ENCODE peak calls at places on chromosomes 13 and 19, in four cellular contexts. One of them, this sample, is unnamed.

GRCh38 chr19:1478934-1479707 is at the start of gene C19orf25:
- DNase-seq in HCT116: peak
- DNase-seq in H1: peak
- DNase-seq in SK-N-SH: peak
- DNase-seq in this sample: peak

GRCh38 chr13:30685987-30686386 is 49.4 kb upstream of the ALOX5AP start:
- DNase-seq in SK-N-SH: no peak
- DNase-seq in H1: no peak
- DNase-seq in HCT116: no peak
- DNase-seq in this sample: no peak

GRCh38 chr19:2852598-2852997 is 11.3 kb downstream of the ZNF555 start:
- DNase-seq in HCT116: no peak
- DNase-seq in H1: no peak
- DNase-seq in SK-N-SH: no peak
- DNase-seq in this sample: no peak

GRCh38 chr13:95335667-95336066 is 34.4 kb upstream of the ABCC4 start:
- DNase-seq in SK-N-SH: no peak
- DNase-seq in HCT116: peak
- DNase-seq in H1: no peak
- DNase-seq in this sample: no peak

GRCh38 chr13:113646376-113646775 is 11.6 kb downstream of the ATP4B start:
- DNase-seq in SK-N-SH: no peak
- DNase-seq in H1: no peak
- DNase-seq in HCT116: no peak
- DNase-seq in this sample: no peak

GRCh38 chr13:45728759-45729158 is 26.6 kb downstream of the CBY2 start:
- DNase-seq in SK-N-SH: no peak
- DNase-seq in H1: peak
- DNase-seq in HCT116: peak
- DNase-seq in this sample: no peak

GRCh38 chr13:65460136-65460535 is 1770.0 kb downstream of the PCDH9 start:
- DNase-seq in HCT116: no peak
- DNase-seq in SK-N-SH: no peak
- DNase-seq in H1: no peak
- DNase-seq in this sample: no peak

GRCh38 chr13:35780613-35781012 is 304.1 kb upstream of the MAB21L1 start:
- DNase-seq in HCT116: no peak
- DNase-seq in SK-N-SH: no peak
- DNase-seq in H1: no peak
- DNase-seq in this sample: no peak

GRCh38 chr13:113794764-113795173 is 35.7 kb downstream of the TMEM255B start:
- DNase-seq in H1: no peak
- DNase-seq in SK-N-SH: no peak
- DNase-seq in HCT116: no peak
- DNase-seq in this sample: no peak

GRCh38 chr13:34223984-34224383 is 406.0 kb downstream of the RFC3 start:
- DNase-seq in HCT116: no peak
- DNase-seq in SK-N-SH: no peak
- DNase-seq in H1: no peak
- DNase-seq in this sample: no peak

GRCh38 chr19:14497347-14497921 is 1.5 kb upstream of the GIPC1 start:
- DNase-seq in H1: no peak
- DNase-seq in HCT116: no peak
- DNase-seq in SK-N-SH: no peak
- DNase-seq in this sample: no peak

GRCh38 chr19:6730153-6730804 is 7.1 kb downstream of the GPR108 start:
- DNase-seq in H1: peak
- DNase-seq in HCT116: no peak
- DNase-seq in SK-N-SH: peak
- DNase-seq in this sample: peak

GRCh38 chr13:44383945-44384344 is 10.3 kb downstream of the SERP2 start:
- DNase-seq in SK-N-SH: no peak
- DNase-seq in H1: no peak
- DNase-seq in HCT116: no peak
- DNase-seq in this sample: no peak

GRCh38 chr13:104315606-104316005 is 1249.4 kb upstream of the SLC10A2 start:
- DNase-seq in HCT116: peak
- DNase-seq in SK-N-SH: no peak
- DNase-seq in H1: no peak
- DNase-seq in this sample: no peak

GRCh38 chr13:32914686-32915085 is 101.5 kb upstream of the KL start:
- DNase-seq in H1: no peak
- DNase-seq in SK-N-SH: no peak
- DNase-seq in HCT116: no peak
- DNase-seq in this sample: no peak

GRCh38 chr19:49042177-49042576 is 1.5 kb upstream of the CGB5 start:
- DNase-seq in H1: no peak
- DNase-seq in HCT116: no peak
- DNase-seq in SK-N-SH: no peak
- DNase-seq in this sample: no peak

GRCh38 chr19:18712981-18713380 is 29.5 kb downstream of the CRTC1 start:
- DNase-seq in H1: no peak
- DNase-seq in SK-N-SH: peak
- DNase-seq in HCT116: no peak
- DNase-seq in this sample: no peak

GRCh38 chr19:33727331-33728028 is 69.2 kb upstream of the KCTD15 start:
- DNase-seq in H1: no peak
- DNase-seq in SK-N-SH: no peak
- DNase-seq in HCT116: no peak
- DNase-seq in this sample: no peak

GRCh38 chr19:1261512-1261862 is 7.6 kb upstream of the CIRBP start:
- DNase-seq in H1: no peak
- DNase-seq in SK-N-SH: no peak
- DNase-seq in HCT116: no peak
- DNase-seq in this sample: no peak

GRCh38 chr13:41561179-41561578 is 103.8 kb downstream of the RGCC start:
- DNase-seq in HCT116: no peak
- DNase-seq in SK-N-SH: no peak
- DNase-seq in H1: no peak
- DNase-seq in this sample: no peak

GRCh38 chr19:29878973-29879654 is 62.9 kb upstream of the URI1 start:
- DNase-seq in HCT116: peak
- DNase-seq in SK-N-SH: peak
- DNase-seq in H1: no peak
- DNase-seq in this sample: peak

GRCh38 chr19:17739121-17739875 is 12.0 kb upstream of the FCHO1 start:
- DNase-seq in HCT116: no peak
- DNase-seq in H1: no peak
- DNase-seq in SK-N-SH: peak
- DNase-seq in this sample: no peak

GRCh38 chr19:19488875-19489690 is 26.3 kb downstream of the TSSK6 start:
- DNase-seq in H1: peak
- DNase-seq in SK-N-SH: peak
- DNase-seq in HCT116: peak
- DNase-seq in this sample: peak

GRCh38 chr19:39554701-39555311 is 14.8 kb upstream of the EID2 start:
- DNase-seq in H1: no peak
- DNase-seq in SK-N-SH: no peak
- DNase-seq in HCT116: no peak
- DNase-seq in this sample: no peak

GRCh38 chr19:58279042-58279924 is 528 bp downstream of the ZNF8 start:
- DNase-seq in SK-N-SH: peak
- DNase-seq in HCT116: no peak
- DNase-seq in H1: peak
- DNase-seq in this sample: no peak

GRCh38 chr13:75792526-75793187 is 156.5 kb downstream of the LMO7 start:
- DNase-seq in HCT116: no peak
- DNase-seq in H1: no peak
- DNase-seq in SK-N-SH: no peak
- DNase-seq in this sample: peak
- TF ChIP-seq JUND in HCT116: no peak
- TF ChIP-seq JUND in H1: no peak
- TF ChIP-seq JUND in SK-N-SH: no peak
- TF ChIP-seq JUND in this sample: no peak

GRCh38 chr13:24162604-24163003 is 2.1 kb downstream of the SPATA13 start:
- DNase-seq in HCT116: no peak
- DNase-seq in SK-N-SH: no peak
- DNase-seq in H1: no peak
- DNase-seq in this sample: no peak

GRCh38 chr13:24159362-24159761 is 1.2 kb upstream of the SPATA13 start:
- DNase-seq in H1: no peak
- DNase-seq in HCT116: no peak
- DNase-seq in SK-N-SH: no peak
- DNase-seq in this sample: no peak

GRCh38 chr13:24159921-24160324 is 597 bp upstream of the SPATA13 start:
- DNase-seq in SK-N-SH: peak
- DNase-seq in HCT116: no peak
- DNase-seq in H1: peak
- DNase-seq in this sample: no peak

GRCh38 chr13:24161010-24161775 is 673 bp downstream of the SPATA13 start:
- DNase-seq in SK-N-SH: peak
- DNase-seq in H1: peak
- DNase-seq in HCT116: no peak
- DNase-seq in this sample: peak

GRCh38 chr13:24161980-24162517 is 1.5 kb downstream of the SPATA13 start:
- DNase-seq in HCT116: no peak
- DNase-seq in SK-N-SH: no peak
- DNase-seq in H1: no peak
- DNase-seq in this sample: no peak
- TF ChIP-seq JUND in HCT116: no peak
- TF ChIP-seq JUND in SK-N-SH: no peak
- TF ChIP-seq JUND in H1: no peak
- TF ChIP-seq JUND in this sample: no peak

DNA sequence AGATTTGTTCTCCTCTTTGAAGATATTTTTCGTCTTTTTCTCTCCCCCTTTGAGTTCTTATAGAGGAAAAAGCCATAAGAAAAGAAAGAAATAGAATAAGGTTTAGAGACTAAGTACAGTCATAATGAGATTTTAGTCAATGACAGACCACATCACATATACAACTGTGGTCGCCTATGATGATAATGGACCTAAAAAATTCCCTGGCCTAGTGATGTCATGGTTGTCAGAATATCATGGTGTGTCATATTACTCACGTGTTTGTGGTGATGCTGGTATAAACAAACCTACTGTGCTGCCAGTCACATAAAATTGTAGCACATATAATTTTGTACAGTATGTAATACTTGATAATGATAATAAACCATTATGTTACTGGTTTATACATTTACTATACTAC is 1096.1 kb downstream of the OLFM4 start:
- DNase-seq in SK-N-SH: no peak
- DNase-seq in H1: no peak
- DNase-seq in HCT116: no peak
- DNase-seq in this sample: no peak
- TF ChIP-seq JUND in SK-N-SH: no peak
- TF ChIP-seq JUND in H1: no peak
- TF ChIP-seq JUND in HCT116: no peak
- TF ChIP-seq JUND in this sample: no peak

DNA sequence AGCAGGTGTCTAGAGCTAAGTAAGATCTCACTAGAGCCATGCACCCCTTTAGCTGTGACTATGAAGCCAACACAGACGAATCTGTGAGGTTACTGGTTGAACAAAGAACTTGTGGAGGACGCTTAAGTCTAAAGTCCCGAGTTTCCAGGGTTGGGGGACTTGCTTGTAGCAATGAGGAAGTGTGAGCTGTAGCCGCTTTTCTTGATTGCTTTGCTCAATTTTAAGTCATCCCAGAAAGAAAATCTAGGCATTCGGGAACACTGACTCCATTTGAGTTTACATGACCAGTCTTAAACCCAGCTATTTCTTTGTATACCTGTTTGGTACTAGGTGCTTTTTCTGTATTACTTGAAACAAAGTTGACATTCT is 1.7 kb downstream of the GPC5 start:
- DNase-seq in H1: no peak
- DNase-seq in HCT116: no peak
- DNase-seq in SK-N-SH: no peak
- DNase-seq in this sample: no peak
- TF ChIP-seq JUND in H1: no peak
- TF ChIP-seq JUND in HCT116: no peak
- TF ChIP-seq JUND in SK-N-SH: no peak
- TF ChIP-seq JUND in this sample: no peak

GRCh38 chr19:4587527-4587926 is 28.0 kb upstream of the SEMA6B start:
- DNase-seq in H1: no peak
- DNase-seq in HCT116: no peak
- DNase-seq in SK-N-SH: no peak
- DNase-seq in this sample: no peak
- TF ChIP-seq JUND in H1: no peak
- TF ChIP-seq JUND in HCT116: no peak
- TF ChIP-seq JUND in SK-N-SH: no peak
- TF ChIP-seq JUND in this sample: no peak

DNA sequence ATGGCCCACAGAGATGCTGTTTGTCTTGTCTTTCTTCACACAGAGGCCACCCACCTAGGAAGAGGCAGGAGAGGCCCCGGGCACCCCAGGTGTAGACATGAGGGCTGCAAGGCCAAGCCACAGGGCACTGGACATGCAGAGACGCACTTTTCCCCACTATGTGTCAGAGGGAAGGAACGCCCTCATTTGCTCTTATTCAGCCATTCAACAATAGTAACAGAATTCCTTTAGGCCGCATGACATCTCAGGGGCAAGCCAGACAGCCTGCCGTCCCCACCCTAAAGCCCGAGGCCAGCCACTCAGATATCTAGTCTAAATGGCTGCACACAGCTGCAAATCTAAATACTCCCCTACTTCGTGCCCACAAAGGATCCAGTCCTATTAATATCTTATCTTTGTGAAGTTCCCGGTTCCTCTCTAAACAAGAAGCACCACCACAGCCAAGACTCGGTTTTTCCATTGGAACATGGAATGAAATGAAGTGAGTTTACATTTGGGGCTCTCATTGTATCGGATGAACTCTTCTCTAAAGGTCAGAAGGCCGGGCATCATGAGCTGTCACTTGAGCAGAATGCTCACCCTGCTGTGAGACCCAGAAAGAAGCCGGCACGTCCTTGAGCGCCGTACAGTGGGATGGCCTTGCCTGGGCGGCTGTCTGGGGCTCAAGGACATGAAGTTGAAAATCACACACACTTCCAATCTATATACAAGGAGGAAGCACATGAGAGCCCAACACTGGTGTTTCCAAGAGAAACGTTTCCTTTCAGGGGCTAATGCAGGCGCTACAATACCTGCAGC is 19.7 kb downstream of the COL4A1 start:
- DNase-seq in SK-N-SH: no peak
- DNase-seq in H1: no peak
- DNase-seq in HCT116: no peak
- DNase-seq in this sample: no peak
- TF ChIP-seq JUND in SK-N-SH: no peak
- TF ChIP-seq JUND in H1: no peak
- TF ChIP-seq JUND in HCT116: no peak
- TF ChIP-seq JUND in this sample: no peak